ENCODE peak calls at places on chromosome X, in ten cellular contexts. Q is right lobe of liver, N is pancreas, A is cardiac muscle cell, V is stomach, K is GM23338, J is tibial nerve, H is Panc1, X is endodermal cell, E is brain microvascular endothelial cell. W is an unnamed sample.

GRCh38 chrX:33949300-33949699 is 182.8 kb downstream of the FAM47A start:
- DNase-seq in A (no peak), J (no peak), H (no peak), Q (no peak), E (no peak), X (no peak), N (no peak), K (no peak), V (no peak), W (no peak)

GRCh38 chrX:122187065-122187464 is 997.0 kb upstream of the GRIA3 start:
- DNase-seq in A (no peak), Q (no peak), X (no peak), J (no peak), V (no peak), H (no peak), E (no peak), N (no peak), K (no peak), W (no peak)

GRCh38 chrX:19350831-19351447 is 7.2 kb downstream of the PDHA1 start:
- DNase-seq in E (no peak), H (no peak), A (no peak), N (no peak), X (no peak), J (no peak), V (no peak), Q (no peak), K (no peak), W (no peak)

GRCh38 chrX:64152857-64153256 is 52.7 kb downstream of the AMER1 start:
- DNase-seq in N (no peak), H (no peak), J (no peak), A (no peak), Q (no peak), V (peak), X (peak), K (peak), E (no peak), W (no peak)

GRCh38 chrX:110087485-110088356 is 84.8 kb downstream of the TMEM164 start:
- DNase-seq in X (no peak), E (peak), H (peak), K (no peak), A (no peak), Q (no peak), J (no peak), N (no peak), V (no peak), W (no peak)

GRCh38 chrX:117053260-117053659 is 590.5 kb upstream of the CT83 start:
- DNase-seq in J (no peak), K (no peak), H (no peak), Q (no peak), V (no peak), E (no peak), X (no peak), A (no peak), N (no peak), W (no peak)

GRCh38 chrX:1205681-1206611 is 6.5 kb downstream of the CRLF2 start:
- DNase-seq in E (peak), V (no peak), J (no peak), N (no peak), A (peak), Q (no peak), H (peak), K (peak), X (peak), W (peak)

GRCh38 chrX:29470029-29470428 is 745.3 kb upstream of the MAGEB2 start:
- DNase-seq in E (no peak), K (no peak), V (no peak), A (no peak), X (no peak), Q (no peak), H (no peak), N (no peak), J (no peak), W (no peak)

GRCh38 chrX:46208225-46208854 is 336.9 kb downstream of the ZNF674 start:
- DNase-seq in Q (no peak), A (no peak), N (no peak), K (no peak), X (no peak), E (peak), J (no peak), V (no peak), H (no peak), W (no peak)

GRCh38 chrX:13545731-13546130 is 23.7 kb upstream of the EGFL6 start:
- DNase-seq in E (no peak), J (no peak), K (no peak), A (no peak), N (no peak), X (no peak), H (no peak), V (no peak), Q (no peak), W (no peak)

GRCh38 chrX:65522739-65523372 is 11.7 kb downstream of the LAS1L start:
- DNase-seq in Q (no peak), X (no peak), A (no peak), K (no peak), J (no peak), N (no peak), H (no peak), V (no peak), E (peak), W (no peak)

GRCh38 chrX:111646515-111646914 is 34.5 kb upstream of the ALG13 start:
- DNase-seq in N (no peak), V (no peak), X (no peak), H (no peak), A (no peak), Q (no peak), J (no peak), K (no peak), E (no peak), W (no peak)

GRCh38 chrX:46979340-46979739 is 67.1 kb downstream of the JADE3 start:
- DNase-seq in K (no peak), Q (no peak), V (no peak), N (no peak), E (peak), X (no peak), J (no peak), H (no peak), A (no peak), W (no peak)

GRCh38 chrX:31909850-31910547 is 838.2 kb upstream of the FTHL17 start:
- DNase-seq in X (no peak), E (no peak), J (no peak), K (no peak), A (no peak), H (no peak), N (no peak), Q (no peak), V (no peak), W (no peak)

GRCh38 chrX:45619290-45619689 is 418.6 kb upstream of the DIPK2B start:
- DNase-seq in N (no peak), E (peak), J (no peak), H (no peak), A (peak), V (no peak), K (no peak), Q (no peak), X (no peak), W (no peak)

GRCh38 chrX:3651272-3651671 is 62.2 kb downstream of the PRKX start:
- DNase-seq in X (no peak), Q (no peak), K (peak), A (peak), J (no peak), V (no peak), N (no peak), H (no peak), E (peak), W (no peak)

GRCh38 chrX:123339201-123339905 is 155.3 kb downstream of the GRIA3 start:
- DNase-seq in K (no peak), V (no peak), N (no peak), X (no peak), J (no peak), Q (no peak), A (no peak), H (no peak), E (peak), W (no peak)

GRCh38 chrX:31036895-31037294 is 34.9 kb downstream of the FTHL17 start:
- DNase-seq in X (peak), E (peak), A (peak), V (peak), N (peak), J (peak), H (peak), Q (peak), K (peak), W (no peak)

GRCh38 chrX:42495139-42495538 is 282.8 kb downstream of the PPP1R2C start:
- DNase-seq in X (no peak), E (no peak), V (no peak), N (no peak), Q (no peak), H (no peak), A (no peak), J (no peak), K (no peak), W (peak)

GRCh38 chrX:30874851-30875250 is 14.2 kb downstream of the TAB3 start:
- DNase-seq in Q (no peak), H (no peak), N (no peak), A (no peak), J (no peak), K (no peak), E (no peak), V (no peak), X (no peak), W (no peak)

GRCh38 chrX:74636749-74637314 is 22.4 kb upstream of the RLIM start:
- DNase-seq in E (no peak), K (no peak), N (no peak), Q (no peak), X (no peak), H (no peak), J (no peak), V (no peak), A (no peak), W (no peak)

GRCh38 chrX:572490-573124 is 58.0 kb upstream of the SHOX start:
- DNase-seq in J (no peak), V (no peak), H (no peak), K (no peak), N (no peak), E (no peak), Q (no peak), A (no peak), X (no peak), W (no peak)

GRCh38 chrX:115897956-115898355 is 272.6 kb upstream of the AGTR2 start:
- DNase-seq in H (no peak), V (no peak), A (no peak), K (no peak), E (no peak), Q (no peak), J (no peak), X (no peak), N (no peak), W (no peak)
- H3K27ac ChIP-seq in H (no peak), V (no peak), A (no peak), K (no peak), E (no peak), Q (no peak), J (no peak), X (no peak), N (no peak), W (no peak)

DNA sequence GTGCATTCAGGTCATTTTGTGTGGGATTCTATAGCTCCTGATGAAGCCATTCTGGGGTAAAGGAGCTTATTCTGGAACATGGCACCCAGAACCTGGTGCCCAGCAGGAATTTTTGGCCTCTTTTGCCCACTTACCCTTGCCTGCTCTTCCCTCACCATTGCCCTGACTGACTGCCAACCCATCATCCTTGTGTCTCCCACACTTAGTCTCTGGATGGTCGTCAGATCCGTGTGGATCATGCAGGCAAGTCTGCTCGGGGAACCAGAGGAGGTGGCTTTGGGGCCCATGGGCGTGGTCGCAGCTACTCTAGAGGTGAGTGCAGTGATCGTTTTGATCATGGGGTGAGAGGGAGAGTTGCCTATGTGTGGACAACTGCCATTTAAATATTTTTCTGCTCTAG is 1.8 kb downstream of the RBM3 start:
- DNase-seq in J (no peak), X (no peak), V (no peak), N (no peak), Q (no peak), K (no peak), H (no peak), A (no peak), E (no peak), W (no peak)
- H3K4me3 ChIP-seq in J (no peak), X (peak), V (peak), N (peak), Q (no peak), K (no peak), H (peak), A (no peak), E (peak), W (no peak)

GRCh38 chrX:9324676-9325075 is 140.2 kb upstream of the TBL1X start:
- DNase-seq in Q (no peak), A (no peak), J (no peak), E (no peak), X (no peak), N (no peak), V (no peak), H (no peak), K (no peak), W (no peak)

GRCh38 chrX:9329056-9329455 is 135.8 kb upstream of the TBL1X start:
- DNase-seq in A (no peak), X (no peak), N (peak), J (no peak), H (no peak), V (peak), K (no peak), E (no peak), Q (no peak), W (no peak)

GRCh38 chrX:9326369-9326768 is 138.5 kb upstream of the TBL1X start:
- DNase-seq in N (no peak), X (no peak), J (no peak), E (no peak), Q (no peak), A (no peak), H (no peak), V (no peak), K (no peak), W (no peak)

GRCh38 chrX:9327747-9328145 is 137.1 kb upstream of the TBL1X start:
- DNase-seq in V (no peak), N (no peak), J (no peak), K (no peak), A (no peak), H (no peak), Q (no peak), X (no peak), E (peak), W (no peak)

GRCh38 chrX:9327086-9327746 is 137.6 kb upstream of the TBL1X start:
- DNase-seq in J (no peak), H (no peak), N (no peak), Q (no peak), A (no peak), V (no peak), E (no peak), X (no peak), K (no peak), W (no peak)
- H3K27ac ChIP-seq in J (no peak), H (no peak), N (no peak), Q (no peak), A (no peak), V (no peak), E (no peak), X (no peak), K (no peak), W (no peak)

DNA sequence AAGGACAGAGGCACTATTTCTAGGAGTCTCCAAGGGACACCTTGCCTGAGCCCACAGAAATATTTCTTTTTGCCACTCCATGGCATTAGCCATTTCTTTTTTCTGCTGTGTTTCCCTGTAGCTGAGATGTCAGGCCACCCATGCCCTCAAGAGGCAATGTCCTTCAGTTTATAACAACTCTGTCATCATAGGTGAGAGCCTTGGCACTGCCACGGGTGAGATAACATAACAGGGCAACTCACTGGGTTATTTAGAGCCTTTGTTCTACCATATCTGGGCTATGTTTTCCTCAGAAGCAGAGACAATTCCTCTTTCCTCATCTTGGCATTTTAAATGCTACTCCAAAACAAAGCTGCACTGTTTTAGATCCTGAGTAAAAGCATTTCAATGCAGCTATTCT is 99.9 kb upstream of the MAOA start:
- DNase-seq in A (no peak), Q (no peak), J (no peak), N (no peak), V (no peak), H (no peak), E (no peak), K (no peak), X (no peak), W (no peak)
- H3K4me3 ChIP-seq in A (no peak), Q (no peak), J (no peak), N (no peak), V (no peak), H (no peak), E (no peak), K (no peak), X (no peak), W (no peak)

DNA sequence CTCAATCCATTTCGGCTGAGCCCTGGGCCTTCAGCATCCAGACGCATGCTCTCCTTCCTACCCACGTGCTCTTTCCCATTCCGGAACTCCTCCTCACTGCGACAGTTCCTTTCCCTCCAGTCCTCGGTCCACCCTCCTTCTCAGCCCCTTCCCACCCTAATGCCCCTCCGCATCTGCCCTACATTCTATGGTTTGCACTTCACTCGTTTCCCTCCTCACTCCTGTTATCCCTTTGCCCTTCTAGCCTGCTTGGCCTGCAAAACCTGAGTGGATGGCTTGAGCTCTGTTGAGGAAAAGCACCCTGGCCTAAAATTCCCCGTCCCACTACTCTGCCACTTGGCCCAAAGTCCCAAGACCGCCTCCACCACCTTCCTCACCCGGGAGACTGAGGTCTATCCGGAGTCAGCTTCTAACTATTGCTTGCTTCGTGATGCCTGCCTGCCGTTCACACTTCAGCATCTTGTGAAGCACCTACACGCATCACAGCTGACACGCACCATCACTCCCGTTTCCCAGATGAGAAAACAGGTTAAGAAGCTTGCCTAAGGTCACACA is 38.6 kb downstream of the MAP7D3 start:
- DNase-seq in A (no peak), X (no peak), N (no peak), V (no peak), J (no peak), Q (no peak), H (no peak), K (no peak), E (no peak), W (no peak)
- H3K27ac ChIP-seq in A (no peak), X (no peak), N (no peak), V (no peak), J (no peak), Q (no peak), H (no peak), K (no peak), E (no peak), W (no peak)

GRCh38 chrX:11667286-11667685 is 1.6 kb upstream of the ARHGAP6 start:
- DNase-seq in A (no peak), J (no peak), H (no peak), K (no peak), X (no peak), E (no peak), V (no peak), Q (no peak), N (no peak), W (no peak)

GRCh38 chrX:11665144-11666040 is at the start of gene ARHGAP6:
- DNase-seq in A (peak), J (peak), H (no peak), Q (peak), K (peak), E (peak), V (no peak), N (no peak), X (peak), W (no peak)

GRCh38 chrX:11664211-11664888 is 1.4 kb downstream of the ARHGAP6 start:
- DNase-seq in V (no peak), X (peak), H (no peak), Q (peak), A (peak), K (peak), N (no peak), J (no peak), E (no peak), W (no peak)

GRCh38 chrX:11663875-11664210 is 1.9 kb downstream of the ARHGAP6 start:
- DNase-seq in A (peak), J (no peak), X (peak), Q (no peak), E (no peak), K (peak), V (no peak), H (no peak), N (no peak), W (no peak)

DNA sequence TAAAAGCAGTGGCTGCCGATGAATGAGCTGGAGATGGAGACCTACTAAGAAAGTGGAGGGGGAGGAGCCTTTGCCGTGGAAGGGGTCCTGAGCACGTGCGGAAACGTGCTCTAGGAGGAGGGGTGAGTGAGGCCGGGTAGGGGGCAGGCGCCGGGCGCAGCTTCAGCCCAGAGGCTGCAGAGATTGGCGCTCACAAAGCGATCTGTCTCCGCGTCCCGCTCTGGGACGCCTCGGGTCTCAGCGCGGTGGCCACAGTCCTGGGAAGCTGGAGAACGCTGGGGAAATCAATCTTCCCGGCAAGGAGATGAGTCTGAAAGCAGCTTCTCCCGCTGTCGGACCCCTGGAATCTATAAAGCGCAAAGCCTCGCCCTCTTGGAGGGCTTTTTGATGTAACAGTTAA is 460 bp upstream of the ARHGAP6 start:
- DNase-seq in N (no peak), K (peak), E (no peak), A (peak), J (no peak), X (peak), H (no peak), Q (peak), V (no peak), W (no peak)
- H3K4me3 ChIP-seq in N (no peak), K (peak), E (peak), A (peak), J (peak), X (peak), H (no peak), Q (no peak), V (peak), W (no peak)

GRCh38 chrX:2631743-2632532 is 59.2 kb upstream of the CD99 start:
- DNase-seq in E (no peak), H (no peak), N (no peak), J (no peak), A (no peak), X (no peak), V (no peak), K (no peak), Q (no peak), W (no peak)
- H3K27ac ChIP-seq in E (no peak), H (no peak), N (no peak), J (peak), A (no peak), X (no peak), V (no peak), K (no peak), Q (no peak), W (no peak)

GRCh38 chrX:134551365-134552095 is 91.6 kb downstream of the HPRT1 start:
- DNase-seq in J (no peak), N (no peak), E (no peak), H (no peak), Q (no peak), V (no peak), A (no peak), K (no peak), X (no peak), W (no peak)
- H3K4me3 ChIP-seq in J (peak), N (no peak), E (peak), H (no peak), Q (no peak), V (peak), A (peak), K (peak), X (peak), W (no peak)

GRCh38 chrX:24594531-24594930 is 52.6 kb downstream of the PCYT1B start:
- DNase-seq in V (no peak), N (no peak), K (no peak), Q (no peak), X (no peak), J (no peak), H (no peak), A (no peak), E (no peak), W (no peak)
- H3K27ac ChIP-seq in V (no peak), N (no peak), K (no peak), Q (no peak), X (no peak), J (no peak), H (no peak), A (peak), E (no peak), W (no peak)

DNA sequence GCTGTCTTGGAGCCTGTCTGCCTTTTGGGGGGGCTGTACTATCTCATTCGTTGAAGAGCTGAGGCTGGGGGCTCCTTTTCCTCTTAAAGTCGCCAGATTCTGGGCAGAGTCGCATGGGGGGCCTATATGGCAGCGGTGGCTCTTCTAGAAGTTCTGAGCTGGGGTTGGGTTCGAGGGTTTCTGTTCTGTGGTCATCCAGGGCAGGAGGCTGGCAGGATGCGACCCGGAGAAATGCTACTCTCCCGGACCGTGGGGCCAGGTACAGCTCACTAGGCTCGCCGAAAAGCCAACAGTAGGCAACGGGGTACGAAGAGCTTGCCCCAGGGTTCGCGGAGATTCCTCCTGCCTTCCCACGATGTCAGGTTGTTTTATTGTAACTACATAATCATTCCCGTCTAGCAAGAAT is 1.9 kb upstream of the CITED1 start:
- DNase-seq in H (no peak), Q (no peak), K (peak), J (no peak), V (no peak), A (no peak), X (no peak), N (no peak), E (no peak), W (peak)
- H3K4me3 ChIP-seq in H (no peak), Q (no peak), K (peak), J (peak), V (peak), A (peak), X (no peak), N (peak), E (no peak), W (peak)